ENCODE peak calls at places on chromosomes 4 and X, in four cellular contexts. One of them, this sample, is unnamed.

GRCh38 chr4:67714248-67714583 is 13.3 kb upstream of the UBA6 start:
- DNase-seq in AG04450: no peak
- DNase-seq in ovary: no peak
- DNase-seq in A549: peak
- DNase-seq in this sample: no peak

GRCh38 chr4:17376205-17376604 is 135.7 kb downstream of the QDPR start:
- DNase-seq in ovary: no peak
- DNase-seq in AG04450: no peak
- DNase-seq in A549: no peak
- DNase-seq in this sample: no peak

GRCh38 chrX:9135901-9136510 is 102.1 kb upstream of the FAM9B start:
- DNase-seq in AG04450: no peak
- DNase-seq in ovary: no peak
- DNase-seq in A549: no peak
- DNase-seq in this sample: no peak

GRCh38 chr4:116092961-116093360 is 979.5 kb upstream of the NDST4 start:
- DNase-seq in AG04450: no peak
- DNase-seq in ovary: no peak
- DNase-seq in A549: no peak
- DNase-seq in this sample: no peak

GRCh38 chr4:150089732-150090131 is 11.5 kb downstream of the DCLK2 start:
- DNase-seq in ovary: no peak
- DNase-seq in A549: no peak
- DNase-seq in AG04450: no peak
- DNase-seq in this sample: no peak

GRCh38 chrX:79235899-79236298 is 91.4 kb downstream of the GPR174 start:
- DNase-seq in ovary: no peak
- DNase-seq in A549: no peak
- DNase-seq in AG04450: no peak
- DNase-seq in this sample: no peak

GRCh38 chr4:6001965-6002833 is 16.0 kb downstream of the C4orf50 start:
- DNase-seq in ovary: no peak
- DNase-seq in AG04450: no peak
- DNase-seq in A549: no peak
- DNase-seq in this sample: no peak

GRCh38 chr4:6951880-6952381 is 42.3 kb downstream of the TBC1D14 start:
- DNase-seq in A549: no peak
- DNase-seq in ovary: no peak
- DNase-seq in AG04450: no peak
- DNase-seq in this sample: no peak

GRCh38 chrX:2500681-2501151 is at the start of the genes DHRSX and ZBED1:
- DNase-seq in A549: peak
- DNase-seq in AG04450: no peak
- DNase-seq in ovary: peak
- DNase-seq in this sample: peak

GRCh38 chr4:126939401-126939800 is 693.4 kb upstream of the INTU start:
- DNase-seq in ovary: no peak
- DNase-seq in A549: no peak
- DNase-seq in AG04450: peak
- DNase-seq in this sample: no peak

GRCh38 chr4:107615809-107616208 is 104.2 kb downstream of the PAPSS1 start:
- DNase-seq in AG04450: no peak
- DNase-seq in ovary: no peak
- DNase-seq in A549: no peak
- DNase-seq in this sample: no peak

GRCh38 chr4:5993876-5994811 is 24.1 kb downstream of the C4orf50 start:
- DNase-seq in ovary: no peak
- DNase-seq in AG04450: no peak
- DNase-seq in A549: no peak
- DNase-seq in this sample: no peak

GRCh38 chr4:161920304-161921052 is 243.3 kb downstream of the FSTL5 start:
- DNase-seq in ovary: no peak
- DNase-seq in AG04450: no peak
- DNase-seq in A549: no peak
- DNase-seq in this sample: no peak

GRCh38 chr4:137226900-137227299 is 305.4 kb downstream of the PCDH18 start:
- DNase-seq in A549: peak
- DNase-seq in AG04450: no peak
- DNase-seq in ovary: no peak
- DNase-seq in this sample: no peak
- TF ChIP-seq CTCF in A549: no peak
- TF ChIP-seq CTCF in AG04450: peak
- TF ChIP-seq CTCF in ovary: no peak
- TF ChIP-seq CTCF in this sample: no peak

GRCh38 chr4:138275946-138276621 is 33.9 kb upstream of the SLC7A11 start:
- DNase-seq in AG04450: peak
- DNase-seq in A549: peak
- DNase-seq in ovary: no peak
- DNase-seq in this sample: no peak
- H3K27ac ChIP-seq in AG04450: peak
- H3K27ac ChIP-seq in A549: peak
- H3K27ac ChIP-seq in ovary: no peak
- H3K27ac ChIP-seq in this sample: no peak

GRCh38 chr4:143202824-143203223 is 18.1 kb downstream of the USP38 start:
- DNase-seq in AG04450: no peak
- DNase-seq in A549: no peak
- DNase-seq in ovary: no peak
- DNase-seq in this sample: no peak
- TF ChIP-seq CTCF in AG04450: peak
- TF ChIP-seq CTCF in A549: peak
- TF ChIP-seq CTCF in ovary: no peak
- TF ChIP-seq CTCF in this sample: no peak

DNA sequence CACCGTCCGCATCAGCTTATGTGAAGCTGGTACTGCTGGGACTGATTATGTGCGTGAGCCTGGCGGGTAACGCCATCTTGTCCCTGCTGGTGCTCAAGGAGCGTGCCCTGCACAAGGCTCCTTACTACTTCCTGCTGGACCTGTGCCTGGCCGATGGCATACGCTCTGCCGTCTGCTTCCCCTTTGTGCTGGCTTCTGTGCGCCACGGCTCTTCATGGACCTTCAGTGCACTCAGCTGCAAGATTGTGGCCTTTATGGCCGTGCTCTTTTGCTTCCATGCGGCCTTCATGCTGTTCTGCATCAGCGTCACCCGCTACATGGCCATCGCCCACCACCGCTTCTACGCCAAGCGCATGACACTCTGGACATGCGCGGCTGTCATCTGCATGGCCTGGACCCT is 5.5 kb upstream of the TSPYL2 start:
- DNase-seq in ovary: no peak
- DNase-seq in A549: no peak
- DNase-seq in AG04450: no peak
- DNase-seq in this sample: no peak
- H3K27ac ChIP-seq in ovary: no peak
- H3K27ac ChIP-seq in A549: no peak
- H3K27ac ChIP-seq in AG04450: no peak
- H3K27ac ChIP-seq in this sample: no peak

DNA sequence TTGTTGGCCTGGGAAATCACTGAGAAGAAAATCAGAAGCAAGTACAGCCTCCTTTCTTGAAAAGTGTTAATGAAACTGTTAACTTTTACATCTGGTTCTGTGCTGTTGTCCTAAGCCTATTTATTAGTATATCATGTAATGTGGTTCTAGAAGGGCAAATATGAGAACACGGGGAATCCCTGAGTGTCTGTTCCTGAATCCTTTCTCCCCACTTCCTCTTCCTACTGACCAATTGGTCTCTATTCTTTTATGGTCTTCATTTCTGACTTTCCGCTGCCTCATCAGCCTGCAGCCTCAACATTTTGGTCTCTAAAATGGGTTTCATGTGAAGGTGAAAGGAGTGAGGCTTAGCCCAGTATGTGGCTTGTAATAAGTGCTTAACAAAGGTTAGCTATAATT is 159.9 kb upstream of the MAMLD1 start:
- DNase-seq in AG04450: no peak
- DNase-seq in ovary: no peak
- DNase-seq in A549: no peak
- DNase-seq in this sample: no peak
- TF ChIP-seq CTCF in AG04450: no peak
- TF ChIP-seq CTCF in ovary: no peak
- TF ChIP-seq CTCF in A549: no peak
- TF ChIP-seq CTCF in this sample: no peak

GRCh38 chr4:182083681-182084410 is 159.4 kb upstream of the TENM3 start:
- DNase-seq in AG04450: no peak
- DNase-seq in A549: no peak
- DNase-seq in ovary: no peak
- DNase-seq in this sample: no peak

GRCh38 chr4:182085051-182085480 is 158.1 kb upstream of the TENM3 start:
- DNase-seq in ovary: no peak
- DNase-seq in A549: no peak
- DNase-seq in AG04450: no peak
- DNase-seq in this sample: no peak

DNA sequence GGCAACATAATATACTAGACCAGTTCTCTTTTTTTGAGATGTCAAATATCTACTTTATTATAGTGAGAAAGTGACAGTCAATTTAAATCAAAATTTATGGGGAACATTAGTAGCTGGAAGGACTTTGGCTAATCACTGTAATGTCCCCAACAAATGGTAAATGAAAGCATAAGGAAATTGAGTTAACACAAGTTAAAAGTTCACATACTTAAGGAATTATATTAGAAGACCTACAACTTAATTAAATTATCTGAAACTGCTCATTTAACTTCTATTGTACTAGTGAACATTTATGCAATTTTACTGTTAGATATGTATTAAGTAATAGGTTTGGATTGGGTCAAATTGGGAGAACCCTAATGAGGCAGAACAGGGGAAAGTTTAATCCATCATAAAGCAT is 160.3 kb upstream of the TENM3 start:
- DNase-seq in AG04450: no peak
- DNase-seq in A549: no peak
- DNase-seq in ovary: no peak
- DNase-seq in this sample: no peak
- H3K27ac ChIP-seq in AG04450: no peak
- H3K27ac ChIP-seq in A549: no peak
- H3K27ac ChIP-seq in ovary: no peak
- H3K27ac ChIP-seq in this sample: no peak

GRCh38 chr4:147840846-147841732 is 109.2 kb downstream of the ARHGAP10 start:
- DNase-seq in ovary: no peak
- DNase-seq in A549: no peak
- DNase-seq in AG04450: no peak
- DNase-seq in this sample: no peak

GRCh38 chr4:147842573-147842972 is 110.7 kb downstream of the ARHGAP10 start:
- DNase-seq in ovary: no peak
- DNase-seq in A549: no peak
- DNase-seq in AG04450: no peak
- DNase-seq in this sample: no peak

GRCh38 chr4:147839651-147840050 is 107.8 kb downstream of the ARHGAP10 start:
- DNase-seq in ovary: no peak
- DNase-seq in A549: no peak
- DNase-seq in AG04450: no peak
- DNase-seq in this sample: no peak

GRCh38 chr4:147846318-147847135 is 114.6 kb downstream of the ARHGAP10 start:
- DNase-seq in AG04450: no peak
- DNase-seq in A549: no peak
- DNase-seq in ovary: no peak
- DNase-seq in this sample: no peak

GRCh38 chr4:147843162-147843561 is 111.3 kb downstream of the ARHGAP10 start:
- DNase-seq in ovary: no peak
- DNase-seq in A549: peak
- DNase-seq in AG04450: no peak
- DNase-seq in this sample: no peak
- TF ChIP-seq CTCF in ovary: no peak
- TF ChIP-seq CTCF in A549: no peak
- TF ChIP-seq CTCF in AG04450: peak
- TF ChIP-seq CTCF in this sample: no peak

GRCh38 chr4:8195841-8196460 is 3.1 kb upstream of the SH3TC1 start:
- DNase-seq in A549: no peak
- DNase-seq in ovary: no peak
- DNase-seq in AG04450: no peak
- DNase-seq in this sample: no peak

GRCh38 chr4:8195431-8195830 is 3.7 kb upstream of the SH3TC1 start:
- DNase-seq in AG04450: no peak
- DNase-seq in A549: no peak
- DNase-seq in ovary: no peak
- DNase-seq in this sample: no peak

GRCh38 chr4:8191136-8191747 is 7.8 kb upstream of the SH3TC1 start:
- DNase-seq in A549: no peak
- DNase-seq in ovary: peak
- DNase-seq in AG04450: no peak
- DNase-seq in this sample: no peak

GRCh38 chr4:8194306-8195242 is 4.5 kb upstream of the SH3TC1 start:
- DNase-seq in AG04450: no peak
- DNase-seq in A549: no peak
- DNase-seq in ovary: no peak
- DNase-seq in this sample: no peak

GRCh38 chr4:8192748-8193738 is 6.0 kb upstream of the SH3TC1 start:
- DNase-seq in AG04450: no peak
- DNase-seq in ovary: no peak
- DNase-seq in A549: peak
- DNase-seq in this sample: no peak
- H3K27ac ChIP-seq in AG04450: no peak
- H3K27ac ChIP-seq in ovary: no peak
- H3K27ac ChIP-seq in A549: peak
- H3K27ac ChIP-seq in this sample: no peak

GRCh38 chr4:173535932-173536331 is 5.9 kb upstream of the HAND2 start:
- DNase-seq in A549: no peak
- DNase-seq in AG04450: no peak
- DNase-seq in ovary: no peak
- DNase-seq in this sample: no peak

GRCh38 chr4:173538148-173538902 is 8.3 kb upstream of the HAND2 start:
- DNase-seq in A549: no peak
- DNase-seq in ovary: peak
- DNase-seq in AG04450: no peak
- DNase-seq in this sample: no peak

GRCh38 chr4:173535165-173535737 is 5.2 kb upstream of the HAND2 start:
- DNase-seq in A549: no peak
- DNase-seq in ovary: no peak
- DNase-seq in AG04450: no peak
- DNase-seq in this sample: no peak

GRCh38 chr4:173537628-173538147 is 7.7 kb upstream of the HAND2 start:
- DNase-seq in A549: no peak
- DNase-seq in ovary: no peak
- DNase-seq in AG04450: no peak
- DNase-seq in this sample: no peak

GRCh38 chr4:173536808-173537429 is 6.9 kb upstream of the HAND2 start:
- DNase-seq in A549: peak
- DNase-seq in ovary: no peak
- DNase-seq in AG04450: no peak
- DNase-seq in this sample: no peak
- TF ChIP-seq CTCF in A549: no peak
- TF ChIP-seq CTCF in ovary: no peak
- TF ChIP-seq CTCF in AG04450: peak
- TF ChIP-seq CTCF in this sample: no peak

GRCh38 chr4:89123418-89123817 is 12.1 kb downstream of the TIGD2 start:
- DNase-seq in ovary: no peak
- DNase-seq in AG04450: no peak
- DNase-seq in A549: peak
- DNase-seq in this sample: no peak
- H3K27ac ChIP-seq in ovary: no peak
- H3K27ac ChIP-seq in AG04450: no peak
- H3K27ac ChIP-seq in A549: peak
- H3K27ac ChIP-seq in this sample: no peak